ENCODE peak calls at places on chromosome 12, in four cellular contexts. B is A549, L is SJSA1, Q is ovary. X is an unnamed sample. For H3K4me1, the result is how much of the 10 kb centered on the place peaks cover.

GRCh38 chr12:131831021-131831571 is 2.9 kb downstream of the MMP17 start:
- DNase-seq in Q (peak), B (peak), L (peak), X (no peak)

GRCh38 chr12:56840922-56841321 is 77.8 kb downstream of the HSD17B6 start:
- DNase-seq in B (no peak), Q (peak), L (no peak), X (no peak)

GRCh38 chr12:65684906-65685305 is 139.4 kb upstream of the HMGA2 start:
- DNase-seq in B (no peak), Q (no peak), L (peak), X (no peak)

GRCh38 chr12:125684968-125685790 is 619.9 kb downstream of the AACS start:
- DNase-seq in B (no peak), L (no peak), Q (no peak), X (no peak)

GRCh38 chr12:132363661-132364347 is 34.4 kb upstream of the GALNT9 start:
- DNase-seq in L (no peak), Q (no peak), B (no peak), X (no peak)

GRCh38 chr12:64900540-64900939 is 76.1 kb downstream of the TBC1D30 start:
- DNase-seq in B (no peak), L (no peak), Q (no peak), X (no peak)

GRCh38 chr12:26713885-26714383 is 119.1 kb downstream of the ITPR2 start:
- DNase-seq in L (no peak), B (no peak), Q (no peak), X (no peak)

GRCh38 chr12:69290545-69291277 is 51.3 kb downstream of the CPSF6 start:
- DNase-seq in B (peak), L (peak), Q (no peak), X (peak)

GRCh38 chr12:124913474-124914391 is 717 bp downstream of the UBC start:
- DNase-seq in L (peak), Q (peak), B (peak), X (peak)

GRCh38 chr12:93183940-93184663 is 193.6 kb upstream of the NUDT4 start:
- DNase-seq in Q (peak), L (no peak), B (no peak), X (peak)

GRCh38 chr12:93738199-93739058 is 61.3 kb downstream of the CRADD start:
- DNase-seq in B (no peak), Q (peak), L (no peak), X (no peak)

GRCh38 chr12:101459642-101460346 is 15.3 kb upstream of the SPIC start:
- DNase-seq in Q (no peak), L (peak), B (peak), X (no peak)

GRCh38 chr12:132413931-132414588 is 75.9 kb upstream of the FBRSL1 start:
- DNase-seq in L (no peak), B (no peak), Q (no peak), X (no peak)

GRCh38 chr12:127809236-127809635 is 457.7 kb upstream of the TMEM132C start:
- DNase-seq in B (peak), L (no peak), Q (no peak), X (no peak)

GRCh38 chr12:28484157-28484556 is 293.9 kb downstream of the CCDC91 start:
- DNase-seq in Q (no peak), L (no peak), B (no peak), X (no peak)

GRCh38 chr12:27922591-27923139 is 49.9 kb downstream of the PTHLH start:
- DNase-seq in Q (peak), L (no peak), B (peak), X (peak)

GRCh38 chr12:100574262-100575074 is 984 bp downstream of the GAS2L3 start:
- DNase-seq in L (no peak), Q (no peak), B (peak), X (no peak)

GRCh38 chr12:57765003-57765697 is 1.7 kb downstream of the CYP27B1 start:
- DNase-seq in L (no peak), Q (no peak), B (peak), X (peak)

GRCh38 chr12:52495385-52495784 is 2.3 kb upstream of the KRT6A start:
- DNase-seq in Q (no peak), L (no peak), B (peak), X (peak)

GRCh38 chr12:110431957-110432587 is 18.1 kb downstream of the ARPC3 start:
- DNase-seq in L (no peak), Q (no peak), B (no peak), X (no peak)

GRCh38 chr12:56684745-56685369 is 3.2 kb downstream of the PTGES3 start:
- DNase-seq in B (peak), L (no peak), Q (no peak), X (no peak)

GRCh38 chr12:49297695-49298060 is 2.7 kb downstream of the PRPH start:
- DNase-seq in B (no peak), Q (no peak), L (no peak), X (no peak)

GRCh38 chr12:5492562-5492961 is 60.7 kb downstream of the NTF3 start:
- DNase-seq in Q (no peak), L (no peak), B (no peak), X (no peak)

GRCh38 chr12:5489760-5490432 is 58.0 kb downstream of the NTF3 start:
- DNase-seq in B (no peak), L (no peak), Q (peak), X (no peak)

GRCh38 chr12:5487076-5487475 is 55.2 kb downstream of the NTF3 start:
- DNase-seq in B (no peak), Q (no peak), L (no peak), X (no peak)

GRCh38 chr12:5485471-5485870 is 53.6 kb downstream of the NTF3 start:
- DNase-seq in B (no peak), Q (no peak), L (no peak), X (no peak)

GRCh38 chr12:5487971-5488955 is 56.4 kb downstream of the NTF3 start:
- DNase-seq in B (no peak), L (no peak), Q (no peak), X (no peak)
- H3K27ac ChIP-seq in B (no peak), L (no peak), Q (no peak), X (no peak)

DNA sequence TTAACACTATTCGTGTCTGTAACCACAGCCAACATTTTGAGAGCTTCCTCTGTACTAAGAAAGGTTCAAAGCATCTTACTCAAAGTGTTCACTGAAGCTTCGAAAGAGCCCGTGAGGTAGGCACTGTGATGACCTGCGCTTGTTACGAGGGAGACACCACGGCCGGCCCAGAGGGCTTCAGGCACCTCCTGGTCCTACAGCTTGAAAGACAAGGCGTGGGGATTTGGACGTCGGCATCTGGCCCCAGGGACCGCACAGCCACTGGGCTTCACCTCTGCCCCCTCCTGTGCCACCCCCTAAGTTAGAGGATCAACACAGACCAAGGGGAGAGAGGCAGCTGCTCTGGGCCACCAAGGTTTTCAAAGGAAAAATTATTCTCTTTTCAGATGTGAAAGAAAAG is 75.6 kb downstream of the RIMBP2 start:
- DNase-seq in B (no peak), L (no peak), Q (no peak), X (no peak)
- H3K4me1 ChIP-seq in B (under half), L (under half), Q (under half), X (under half)

GRCh38 chr12:95859344-95859816 is 628 bp downstream of the SNRPF start:
- DNase-seq in Q (no peak), B (peak), L (no peak), X (no peak)
- H3K27ac ChIP-seq in Q (no peak), B (peak), L (no peak), X (peak)

GRCh38 chr12:14390885-14391530 is 25.5 kb downstream of the ATF7IP start:
- DNase-seq in Q (no peak), B (no peak), L (no peak), X (no peak)

GRCh38 chr12:14379508-14379907 is 14.0 kb downstream of the ATF7IP start:
- DNase-seq in Q (no peak), L (no peak), B (no peak), X (no peak)

GRCh38 chr12:14387472-14387871 is 22.0 kb downstream of the ATF7IP start:
- DNase-seq in L (no peak), B (no peak), Q (no peak), X (no peak)

GRCh38 chr12:14390449-14390848 is 25.0 kb downstream of the ATF7IP start:
- DNase-seq in Q (no peak), L (no peak), B (no peak), X (no peak)

DNA sequence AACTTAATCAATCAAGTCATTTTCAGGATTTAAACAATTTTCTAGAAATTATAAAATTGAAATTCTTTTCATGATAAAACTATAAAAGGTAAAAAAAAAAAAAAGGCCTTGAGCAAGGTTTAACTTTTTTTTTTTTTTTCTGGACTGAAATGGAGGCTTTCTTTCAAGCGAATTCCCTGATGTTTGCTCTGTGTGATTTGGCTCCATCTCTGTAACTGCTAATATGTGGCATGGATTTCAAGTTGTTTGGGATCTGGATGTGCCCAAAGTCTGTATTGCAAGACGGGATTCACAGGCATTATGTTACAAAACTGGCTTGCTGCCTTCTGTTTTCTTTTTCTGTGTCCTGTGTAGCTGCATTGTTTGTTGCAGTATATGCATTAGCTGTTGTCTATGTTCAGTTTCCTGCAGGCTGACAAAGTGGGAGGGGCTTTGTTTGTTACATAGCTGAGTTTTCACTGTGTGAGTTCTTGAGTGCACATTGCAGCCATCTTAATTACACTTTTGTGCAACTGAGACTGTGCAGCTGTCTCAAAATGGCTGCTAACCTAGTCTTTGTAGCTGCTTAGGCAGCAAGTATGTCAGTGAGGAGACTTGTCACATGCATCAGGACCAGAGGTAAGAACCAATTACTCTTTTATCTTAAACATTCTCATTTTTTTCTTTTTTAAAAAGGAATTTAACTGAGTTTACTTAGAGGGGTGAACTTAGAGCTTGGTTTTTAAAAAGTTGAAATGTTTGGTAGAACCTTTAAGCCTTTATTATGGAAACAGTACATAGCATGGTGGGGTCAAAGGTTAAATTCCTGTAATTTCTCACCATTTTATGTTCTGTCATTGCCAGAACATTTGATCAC is 19.5 kb downstream of the ATF7IP start:
- DNase-seq in B (peak), Q (peak), L (peak), X (peak)
- H3K4me1 ChIP-seq in B (under half), Q (under half), L (under half), X (under half)

DNA sequence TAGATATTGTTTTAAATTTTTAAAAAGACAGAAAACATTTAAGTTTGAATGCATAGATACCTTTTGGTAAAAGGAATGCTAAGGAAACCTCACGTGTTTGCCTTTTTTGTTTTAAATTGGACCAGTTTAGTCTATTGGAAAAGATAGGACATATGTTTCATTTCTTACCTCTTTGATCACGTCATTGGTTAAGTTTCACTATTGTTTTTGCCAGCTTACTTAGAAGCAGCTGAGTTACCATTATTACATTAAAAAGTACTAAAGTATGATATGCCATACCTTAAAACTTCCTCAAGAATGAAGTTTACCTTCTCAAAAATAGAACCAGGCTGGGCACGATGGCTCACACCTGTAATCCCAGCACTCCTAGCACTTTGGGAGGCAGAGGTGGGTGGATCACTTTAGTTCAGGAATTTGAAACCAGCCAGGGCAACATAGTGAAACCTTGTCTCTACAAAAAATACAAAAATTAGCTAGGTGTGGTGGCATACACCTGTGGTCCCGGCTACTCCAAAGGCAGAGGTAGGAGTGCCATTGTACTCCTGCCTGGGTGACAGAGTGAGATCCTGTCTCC is 54.4 kb downstream of the SRGAP1 start:
- DNase-seq in Q (no peak), L (no peak), B (no peak), X (no peak)
- H3K27ac ChIP-seq in Q (no peak), L (no peak), B (peak), X (no peak)

GRCh38 chr12:14394317-14395058 is 29.0 kb downstream of the ATF7IP start:
- DNase-seq in L (no peak), B (peak), Q (no peak), X (no peak)
- H3K4me1 ChIP-seq in L (under half), B (under half), Q (under half), X (under half)

X was measured in testis.